ENCODE peak calls at places on chromosome 1, in five cellular contexts. O, D, Q, Y and K are unnamed samples.

GRCh38 chr1:228369608-228370438 is 36.8 kb downstream of the TRIM11 start:
- DNase-seq in O (peak; percentile 42), D (peak; percentile 41), Q (peak; percentile 80), Y (no peak), K (peak; percentile 40)

GRCh38 chr1:84089470-84090261 is 54.4 kb upstream of the PRKACB start:
- DNase-seq in O (no peak), D (no peak), Q (no peak), Y (peak; percentile 72), K (no peak)

GRCh38 chr1:163071381-163072255 is 2.5 kb downstream of the RGS4 start:
- DNase-seq in O (peak; percentile 75), D (peak; percentile 77), Q (peak; percentile 61), Y (peak; percentile 53), K (no peak)

GRCh38 chr1:85321237-85321964 is 45.0 kb upstream of the BCL10 start:
- DNase-seq in O (no peak), D (no peak), Q (no peak), Y (peak; percentile 36), K (no peak)

GRCh38 chr1:114075546-114076249 is 78.0 kb downstream of the SYT6 start:
- DNase-seq in O (no peak), D (no peak), Q (no peak), Y (no peak), K (no peak)

GRCh38 chr1:159009287-159009686 is 420 bp upstream of the IFI16 start:
- DNase-seq in O (no peak), D (no peak), Q (no peak), Y (no peak), K (no peak)

GRCh38 chr1:45325816-45326506 is 734 bp upstream of the HPDL start:
- DNase-seq in O (no peak), D (no peak), Q (no peak), Y (peak; percentile 62), K (no peak)

GRCh38 chr1:158330390-158330789 is 941 bp downstream of the CD1B start:
- DNase-seq in O (no peak), D (no peak), Q (no peak), Y (no peak), K (no peak)

GRCh38 chr1:42979037-42979432 is 20.4 kb upstream of the SLC2A1 start:
- DNase-seq in O (no peak), D (no peak), Q (no peak), Y (no peak), K (no peak)

GRCh38 chr1:63821650-63822049 is 47.8 kb downstream of the ROR1 start:
- DNase-seq in O (peak; percentile 48), D (no peak), Q (no peak), Y (peak; percentile 63), K (no peak)

GRCh38 chr1:88375977-88376376 is 308.1 kb upstream of the PKN2 start:
- DNase-seq in O (no peak), D (no peak), Q (no peak), Y (no peak), K (no peak)

GRCh38 chr1:20719871-20720620 is 2.2 kb upstream of the KIF17 start:
- DNase-seq in O (peak; percentile 18), D (no peak), Q (no peak), Y (no peak), K (peak; percentile 2)

GRCh38 chr1:7386226-7387052 is 384.7 kb upstream of the VAMP3 start:
- DNase-seq in O (peak; percentile 28), D (no peak), Q (no peak), Y (no peak), K (no peak)

GRCh38 chr1:25971044-25971881 is 26.6 kb downstream of the PAFAH2 start:
- DNase-seq in O (no peak), D (no peak), Q (no peak), Y (peak; percentile 43), K (no peak)

GRCh38 chr1:69569281-69569970 is 1.7 kb downstream of the LRRC7 start:
- DNase-seq in O (no peak), D (peak; percentile 3), Q (no peak), Y (no peak), K (no peak)

GRCh38 chr1:27042670-27043069 is 30.0 kb upstream of the TENT5B start:
- DNase-seq in O (no peak), D (no peak), Q (no peak), Y (no peak), K (no peak)

GRCh38 chr1:225511828-225512381 is 84.1 kb upstream of the LBR start:
- DNase-seq in O (no peak), D (no peak), Q (no peak), Y (no peak), K (no peak)

GRCh38 chr1:226438007-226438406 is 30.1 kb upstream of the PARP1 start:
- DNase-seq in O (no peak), D (no peak), Q (no peak), Y (peak; percentile 23), K (no peak)

GRCh38 chr1:62849031-62849430 is 65.1 kb downstream of the ATG4C start:
- DNase-seq in O (no peak), D (no peak), Q (no peak), Y (no peak), K (no peak)

GRCh38 chr1:89953072-89953626 is 41.8 kb upstream of the ZNF326 start:
- DNase-seq in O (no peak), D (peak; percentile 8), Q (peak; percentile 39), Y (peak; percentile 64), K (no peak)

GRCh38 chr1:147851149-147851548 is 51.4 kb upstream of the GJA8 start:
- DNase-seq in O (no peak), D (no peak), Q (no peak), Y (no peak), K (no peak)

DNA sequence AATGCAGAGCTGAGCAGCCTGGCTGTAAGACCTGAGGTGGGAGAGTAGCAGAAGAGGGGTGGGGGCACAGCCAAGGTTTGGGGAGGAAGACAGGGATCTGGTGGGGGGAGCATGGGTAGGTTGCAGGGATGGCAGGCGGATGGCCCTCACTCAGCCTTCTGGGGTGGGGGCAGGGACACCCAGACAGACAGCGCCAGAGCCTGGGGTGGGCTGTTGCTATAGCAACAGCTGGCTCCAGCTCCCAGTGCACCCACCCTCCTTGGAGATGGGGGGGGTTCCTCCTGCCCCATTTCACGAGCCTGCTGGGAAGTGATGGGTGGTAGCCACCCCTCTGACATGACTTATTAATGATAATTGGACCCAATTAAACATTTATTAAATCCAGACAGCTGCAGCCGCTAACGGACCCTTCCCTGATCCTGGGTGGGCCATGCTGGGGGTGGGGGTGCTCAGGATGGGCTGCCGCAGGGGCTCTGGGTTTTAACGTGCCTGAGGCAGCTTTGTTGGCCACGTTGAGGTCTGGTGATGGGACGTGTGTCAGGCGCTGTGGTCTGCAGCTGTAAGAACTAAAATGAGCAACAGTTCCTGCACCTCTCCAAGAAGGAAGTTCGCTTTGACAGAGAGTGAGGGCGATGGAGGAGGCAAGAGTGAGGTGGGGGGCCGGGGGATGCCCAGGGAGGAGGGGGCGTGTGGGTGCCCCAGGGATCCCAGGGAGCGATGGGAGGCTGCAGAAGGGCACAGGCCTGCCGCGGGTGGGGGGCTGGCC is 19.4 kb downstream of the AGRN start:
- DNase-seq in O (no peak), D (no peak), Q (no peak), Y (no peak), K (no peak)
- H3K27ac ChIP-seq in O (no peak overlapping the region), D (no peak overlapping the region), Q (no peak overlapping the region), Y (no peak overlapping the region), K (no peak overlapping the region)

GRCh38 chr1:117615474-117615873 is 9.6 kb downstream of the TENT5C start:
- DNase-seq in O (no peak), D (no peak), Q (no peak), Y (no peak), K (no peak)

GRCh38 chr1:117613249-117613968 is 7.6 kb downstream of the TENT5C start:
- DNase-seq in O (no peak), D (no peak), Q (no peak), Y (no peak), K (no peak)

GRCh38 chr1:117616356-117616755 is 10.5 kb downstream of the TENT5C start:
- DNase-seq in O (no peak), D (no peak), Q (no peak), Y (no peak), K (no peak)

GRCh38 chr1:117612517-117613248 is 6.8 kb downstream of the TENT5C start:
- DNase-seq in O (no peak), D (peak; percentile 43), Q (no peak), Y (peak; percentile 31), K (no peak)

GRCh38 chr1:117613969-117614865 is 8.4 kb downstream of the TENT5C start:
- DNase-seq in O (no peak), D (no peak), Q (no peak), Y (no peak), K (no peak)
- H3K27ac ChIP-seq in O (no peak overlapping the region), D (no peak overlapping the region), Q (no peak overlapping the region), Y (no peak overlapping the region), K (no peak overlapping the region)

DNA sequence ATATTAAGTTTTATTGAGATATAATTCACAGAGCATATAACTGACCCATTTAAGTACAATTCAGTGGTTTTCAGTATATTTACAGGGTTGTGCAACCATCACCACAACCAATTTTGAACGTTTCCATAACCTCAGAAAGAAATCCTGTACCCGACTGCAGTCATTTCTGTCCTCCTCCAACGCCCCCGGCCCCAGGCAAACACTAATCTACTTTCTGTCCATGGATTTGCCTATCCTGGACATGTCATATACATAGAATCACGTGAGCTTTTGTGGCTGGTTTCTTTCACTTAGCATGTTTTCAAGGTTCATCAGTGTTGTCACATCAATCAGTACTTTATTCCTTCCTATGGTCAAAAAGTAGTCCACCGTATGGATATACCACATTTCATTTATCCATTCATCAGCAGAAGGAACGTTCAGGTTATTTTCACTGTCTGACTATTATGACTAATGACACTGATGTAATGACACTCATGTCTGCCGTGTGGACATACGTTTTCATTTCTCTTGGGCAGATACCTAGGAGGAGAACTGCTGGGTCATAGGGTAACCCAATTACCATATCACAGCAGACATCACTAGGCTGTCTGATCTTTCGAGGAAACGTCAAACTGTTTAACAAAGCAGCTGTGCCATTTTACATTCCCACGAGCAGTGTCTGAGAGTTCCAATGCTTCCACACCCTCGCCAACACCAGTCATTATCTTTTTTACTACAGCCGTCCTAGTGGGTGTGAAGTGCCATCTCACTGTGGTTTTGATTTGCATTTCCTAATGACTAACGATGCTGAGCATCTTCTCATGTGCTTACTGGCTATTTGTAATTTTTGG is 30.8 kb downstream of the MRPL37 start:
- DNase-seq in O (no peak), D (no peak), Q (no peak), Y (no peak), K (no peak)
- H3K27ac ChIP-seq in O (no peak overlapping the region), D (no peak overlapping the region), Q (no peak overlapping the region), Y (no peak overlapping the region), K (no peak overlapping the region)

GRCh38 chr1:55986003-55986402 is 593.4 kb downstream of the PLPP3 start:
- DNase-seq in O (no peak), D (no peak), Q (no peak), Y (no peak), K (no peak)

GRCh38 chr1:55987491-55988255 is 591.7 kb downstream of the PLPP3 start:
- DNase-seq in O (no peak), D (no peak), Q (no peak), Y (no peak), K (no peak)

GRCh38 chr1:55988963-55989452 is 590.4 kb downstream of the PLPP3 start:
- DNase-seq in O (no peak), D (no peak), Q (no peak), Y (no peak), K (no peak)

GRCh38 chr1:55993608-55994251 is 585.6 kb downstream of the PLPP3 start:
- DNase-seq in O (no peak), D (no peak), Q (no peak), Y (no peak), K (no peak)

DNA sequence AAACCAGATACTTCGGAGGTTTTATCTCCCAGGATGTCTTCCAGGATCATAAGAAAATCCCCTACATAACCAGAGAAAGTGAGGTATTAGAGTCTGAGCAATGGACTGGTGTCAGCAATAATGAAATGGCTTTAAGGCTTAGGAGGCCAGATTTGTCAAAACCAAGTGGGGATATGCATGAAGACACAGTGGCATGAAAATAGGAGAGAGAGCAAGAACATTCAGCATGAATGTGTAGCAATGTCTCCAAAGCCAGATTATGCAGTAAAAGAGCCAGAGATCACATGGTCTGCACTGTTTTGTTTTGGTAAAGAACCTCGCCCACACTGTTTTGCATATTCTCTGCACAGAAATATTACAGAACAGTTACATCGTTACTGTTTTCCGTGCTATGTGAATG is 589.4 kb downstream of the PLPP3 start:
- DNase-seq in O (no peak), D (no peak), Q (no peak), Y (no peak), K (no peak)
- H3K27ac ChIP-seq in O (no peak overlapping the region), D (no peak overlapping the region), Q (no peak overlapping the region), Y (no peak overlapping the region), K (no peak overlapping the region)